ENCODE peak calls at places on chromosomes 7 and 10, in seven cellular contexts. M, N, B, A, X, I and W are unnamed samples.

GRCh38 chr10:100996678-100997363 is 2.8 kb upstream of the LZTS2 start:
- DNase-seq in N (no peak), M (no peak), I (no peak), B (peak; percentile 93), A (no peak), X (peak; percentile 40), W (peak; percentile 44)

GRCh38 chr7:100171087-100171681 is 2.8 kb upstream of the GAL3ST4 start:
- DNase-seq in B (peak; percentile 85), N (no peak), X (no peak), A (no peak), M (no peak), I (no peak), W (no peak)

GRCh38 chr7:33905389-33906032 is at the start of gene BMPER:
- DNase-seq in I (peak; percentile 18), B (peak; percentile 91), X (peak; percentile 47), M (peak; percentile 45), A (peak; percentile 64), N (no peak), W (peak; percentile 24)

GRCh38 chr7:39016609-39017008 is 38.9 kb downstream of the POU6F2 start:
- DNase-seq in X (no peak), A (no peak), M (peak; percentile 68), I (no peak), B (no peak), N (no peak), W (no peak)

GRCh38 chr10:22315455-22316285 is 518 bp upstream of the COMMD3 start:
- DNase-seq in I (no peak), A (no peak), B (peak; percentile 86), X (no peak), N (peak; percentile 81), M (no peak), W (peak; percentile 60)

GRCh38 chr7:82859106-82859850 is 303.4 kb downstream of the PCLO start:
- DNase-seq in A (no peak), M (no peak), B (no peak), I (no peak), X (no peak), N (no peak), W (no peak)

GRCh38 chr10:102418612-102419560 is at the start of gene PSD:
- DNase-seq in B (peak; percentile 67), I (no peak), A (peak; percentile 39), X (no peak), M (no peak), N (no peak), W (no peak)

GRCh38 chr10:49285232-49285631 is 13.7 kb upstream of the C10orf71 start:
- DNase-seq in B (no peak), X (no peak), A (no peak), I (no peak), M (no peak), N (peak; percentile 8), W (no peak)

GRCh38 chr7:158746957-158747356 is 42.4 kb upstream of the NCAPG2 start:
- DNase-seq in M (no peak), N (no peak), B (no peak), A (no peak), I (no peak), X (no peak), W (no peak)

GRCh38 chr10:131101011-131101410 is 210.5 kb downstream of the TCERG1L start:
- DNase-seq in N (no peak), X (no peak), B (no peak), I (no peak), M (peak; percentile 20), A (no peak), W (no peak)

GRCh38 chr7:121605297-121605640 is 209.2 kb upstream of the FAM3C start:
- DNase-seq in M (no peak), N (no peak), I (no peak), B (no peak), A (no peak), X (no peak), W (no peak)

GRCh38 chr10:129800-130199 is 5.5 kb upstream of the ZMYND11 start:
- DNase-seq in X (no peak), I (no peak), A (no peak), B (no peak), M (no peak), N (no peak), W (no peak)

GRCh38 chr10:124019886-124020797 is 73.3 kb downstream of the CHST15 start:
- DNase-seq in I (no peak), A (no peak), B (peak; percentile 68), M (no peak), N (no peak), X (no peak), W (no peak)

GRCh38 chr7:36522453-36523007 is 132.9 kb downstream of the ANLN start:
- DNase-seq in N (no peak), M (no peak), I (no peak), B (no peak), X (no peak), A (no peak), W (no peak)

GRCh38 chr10:93436577-93436976 is 45.6 kb downstream of the MYOF start:
- DNase-seq in M (no peak), X (peak; percentile 81), A (no peak), I (no peak), N (no peak), B (peak; percentile 60), W (no peak)

GRCh38 chr7:65438593-65438992 is 64.9 kb downstream of the ZNF92 start:
- DNase-seq in M (no peak), X (no peak), B (peak; percentile 78), N (no peak), A (no peak), I (no peak), W (no peak)

GRCh38 chr7:90825779-90826178 is 229.7 kb downstream of the CDK14 start:
- DNase-seq in I (no peak), M (no peak), X (no peak), N (no peak), A (no peak), B (peak; percentile 15), W (no peak)

GRCh38 chr10:86046845-86047460 is 319.6 kb downstream of the GRID1 start:
- DNase-seq in N (peak; percentile 20), A (no peak), B (no peak), X (no peak), M (no peak), I (no peak), W (no peak)

GRCh38 chr10:129877773-129878371 is 86.2 kb downstream of the EBF3 start:
- DNase-seq in A (no peak), M (no peak), B (peak; percentile 80), I (no peak), N (no peak), X (peak; percentile 22), W (no peak)

GRCh38 chr10:131166486-131166885 is 145.0 kb downstream of the TCERG1L start:
- DNase-seq in A (no peak), I (no peak), N (peak; percentile 26), M (no peak), X (no peak), B (no peak), W (no peak)

DNA sequence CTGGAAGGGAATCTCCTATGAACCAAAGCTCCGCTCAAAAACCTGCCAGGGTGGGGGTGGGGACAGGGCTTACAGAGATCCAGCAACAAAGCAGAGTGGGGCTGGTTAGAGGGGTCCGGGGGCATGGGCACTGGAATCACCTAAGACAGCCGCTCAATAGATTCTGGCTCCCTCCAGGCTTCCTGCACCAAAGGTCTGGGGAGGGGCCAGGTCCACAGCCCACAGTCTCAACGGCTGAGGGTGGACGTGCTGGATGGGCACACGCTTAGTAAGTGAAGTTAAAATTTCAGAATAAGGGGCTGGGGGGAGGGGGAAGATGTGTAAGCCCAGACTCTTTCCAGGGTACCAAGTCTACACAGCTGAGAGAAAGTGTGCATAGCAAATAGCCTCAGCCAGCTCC is 31.1 kb downstream of the PYROXD2 start:
- DNase-seq in X (no peak), N (no peak), I (no peak), B (no peak), A (no peak), M (no peak), W (no peak)
- H3K27ac ChIP-seq in X (peak overlapping the region; percentile 50), N (no peak overlapping the region), I (no peak overlapping the region), B (peak overlapping the region; percentile 44), A (no peak overlapping the region), M (no peak overlapping the region), W (no peak overlapping the region)

DNA sequence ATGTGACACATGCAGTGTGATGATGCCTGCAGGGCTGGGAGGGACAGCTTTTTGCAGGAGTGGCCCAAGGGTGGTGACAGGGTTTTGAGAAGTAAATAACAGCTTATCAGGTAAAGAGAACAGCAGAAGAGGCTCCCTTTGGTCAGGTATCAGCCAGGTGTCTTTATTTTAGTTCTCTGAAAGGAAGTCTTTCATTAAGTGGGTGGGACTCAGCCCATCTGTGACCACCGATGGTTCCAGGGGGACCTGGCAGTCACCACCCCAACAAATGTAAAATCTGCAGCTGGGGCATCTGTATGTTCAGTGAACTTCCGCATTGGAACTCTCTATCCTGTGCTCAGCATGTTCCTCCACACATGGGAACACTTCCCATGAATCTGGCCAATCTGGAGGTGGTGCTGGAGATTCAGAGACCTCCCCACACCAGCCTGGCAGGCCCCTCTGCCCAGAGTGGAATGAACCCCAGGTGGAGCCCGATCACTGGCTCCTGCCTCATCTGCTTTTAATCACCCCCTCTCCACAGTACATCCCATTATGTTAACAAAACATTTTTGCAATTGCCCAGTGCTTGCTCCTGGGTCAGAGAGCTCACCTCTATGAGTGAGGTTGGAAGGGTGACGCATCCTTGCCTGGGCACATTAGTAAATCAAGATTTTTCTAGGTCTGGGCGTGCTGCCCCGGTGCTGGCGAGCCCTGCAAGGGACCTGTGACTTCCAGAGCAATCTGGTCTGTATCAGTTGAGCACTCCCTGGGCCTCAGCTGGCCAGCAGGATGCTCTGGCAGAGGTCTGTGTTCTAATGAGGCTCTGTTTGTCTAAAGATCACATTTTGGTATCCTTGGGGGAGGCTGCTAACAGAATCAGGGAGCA is 140.4 kb upstream of the GDF10 start:
- DNase-seq in M (no peak), B (no peak), I (no peak), X (no peak), A (no peak), N (no peak), W (no peak)
- H3K27ac ChIP-seq in M (no peak overlapping the region), B (no peak overlapping the region), I (no peak overlapping the region), X (no peak overlapping the region), A (no peak overlapping the region), N (no peak overlapping the region), W (no peak overlapping the region)

GRCh38 chr7:116616555-116617059 is 55.4 kb upstream of the MET start:
- DNase-seq in B (no peak), N (no peak), M (no peak), A (no peak), I (no peak), X (peak; percentile 50), W (no peak)
- H3K27ac ChIP-seq in B (no peak overlapping the region), N (no peak overlapping the region), M (no peak overlapping the region), A (no peak overlapping the region), I (no peak overlapping the region), X (peak overlapping the region; percentile 78), W (no peak overlapping the region)

GRCh38 chr10:17064435-17064834 is 65.2 kb downstream of the CUBN start:
- DNase-seq in M (no peak), X (no peak), A (no peak), B (no peak), I (no peak), N (no peak), W (no peak)

GRCh38 chr10:17066801-17067200 is 62.8 kb downstream of the CUBN start:
- DNase-seq in X (no peak), B (no peak), A (no peak), I (no peak), N (no peak), M (no peak), W (no peak)

GRCh38 chr10:17067549-17068264 is 61.9 kb downstream of the CUBN start:
- DNase-seq in N (no peak), B (no peak), I (no peak), A (no peak), X (no peak), M (no peak), W (no peak)

GRCh38 chr10:17066000-17066399 is 63.6 kb downstream of the CUBN start:
- DNase-seq in B (no peak), I (no peak), X (no peak), N (no peak), A (no peak), M (no peak), W (no peak)

GRCh38 chr10:17065273-17065672 is 64.3 kb downstream of the CUBN start:
- DNase-seq in A (no peak), M (no peak), X (no peak), B (no peak), N (no peak), I (no peak), W (no peak)
- H3K27ac ChIP-seq in A (no peak overlapping the region), M (no peak overlapping the region), X (no peak overlapping the region), B (no peak overlapping the region), N (no peak overlapping the region), I (no peak overlapping the region), W (no peak overlapping the region)